ENCODE peak calls at places on chromosomes 2 and 18, in six cellular contexts. B is left ventricle myocardium superior, N is NT2/D1, D is WTC11, R is AG04449, S is midbrain. E is an unnamed sample.

GRCh38 chr2:234797566-234798250 is 154.1 kb upstream of the SH3BP4 start:
- DNase-seq in B (no peak), D (no peak), R (no peak), S (no peak), N (no peak), E (peak)

GRCh38 chr2:97919858-97920257 is 75.9 kb downstream of the TMEM131 start:
- DNase-seq in S (no peak), N (no peak), B (no peak), R (no peak), D (peak), E (no peak)

GRCh38 chr2:27680571-27680970 is 16.9 kb downstream of the SLC4A1AP start:
- DNase-seq in B (no peak), S (no peak), R (no peak), N (no peak), D (no peak), E (no peak)

GRCh38 chr2:204005940-204006721 is 69.6 kb downstream of the ICOS start:
- DNase-seq in S (no peak), D (no peak), B (no peak), R (no peak), N (no peak), E (no peak)

GRCh38 chr2:201999289-201999688 is 34.4 kb upstream of the FZD7 start:
- DNase-seq in S (no peak), D (no peak), N (no peak), R (no peak), B (peak), E (no peak)

GRCh38 chr18:59617468-59617932 is 79.7 kb downstream of the CCBE1 start:
- DNase-seq in B (no peak), N (no peak), S (no peak), R (no peak), D (no peak), E (no peak)

GRCh38 chr2:170736628-170737027 is 21.5 kb downstream of the SP5 start:
- DNase-seq in R (no peak), S (no peak), D (no peak), N (no peak), B (no peak), E (no peak)

GRCh38 chr2:28591711-28592365 is 96.0 kb downstream of the PLB1 start:
- DNase-seq in N (no peak), B (no peak), R (no peak), D (no peak), S (no peak), E (no peak)

GRCh38 chr2:217652761-217653160 is 350.0 kb downstream of the TNS1 start:
- DNase-seq in S (no peak), D (no peak), B (no peak), R (peak), N (no peak), E (no peak)

GRCh38 chr18:27062802-27063201 is 122.3 kb downstream of the CHST9 start:
- DNase-seq in R (no peak), D (no peak), S (no peak), B (no peak), N (no peak), E (no peak)

GRCh38 chr2:134189009-134189717 is 64.7 kb upstream of the MGAT5 start:
- DNase-seq in B (no peak), D (no peak), R (no peak), S (no peak), N (no peak), E (no peak)

GRCh38 chr2:70443726-70444125 is 109.9 kb downstream of the TGFA start:
- DNase-seq in N (no peak), S (no peak), D (no peak), R (no peak), B (no peak), E (no peak)

GRCh38 chr18:76548541-76548940 is 53.5 kb upstream of the ZNF516 start:
- DNase-seq in S (no peak), R (no peak), D (no peak), B (no peak), N (no peak), E (no peak)

GRCh38 chr2:120748310-120748709 is 12.6 kb downstream of the GLI2 start:
- DNase-seq in N (no peak), B (no peak), S (no peak), D (no peak), R (no peak), E (no peak)

E was measured in Ammon's horn.